ENCODE peak calls at places on chromosome 5, in six cellular contexts. X, E, H, N, Q and M are unnamed samples.

GRCh38 chr5:87229780-87230179 is 37.9 kb upstream of the RASA1 start:
- DNase-seq in X (no peak), E (peak; percentile 21), H (no peak), N (no peak), Q (no peak), M (no peak)

GRCh38 chr5:25850581-25850980 is 1187.8 kb downstream of the CDH9 start:
- DNase-seq in X (no peak), E (no peak), H (no peak), N (no peak), Q (no peak), M (no peak)

GRCh38 chr5:173735171-173735570 is 118.7 kb upstream of the BOD1 start:
- DNase-seq in X (no peak), E (no peak), H (no peak), N (no peak), Q (no peak), M (no peak)

GRCh38 chr5:145797336-145797735 is 37.8 kb downstream of the PRELID2 start:
- DNase-seq in X (no peak), E (peak; percentile 59), H (no peak), N (no peak), Q (no peak), M (no peak)

GRCh38 chr5:136137497-136138220 is 5.0 kb downstream of the SMAD5 start:
- DNase-seq in X (no peak), E (no peak), H (no peak), N (no peak), Q (no peak), M (no peak)

GRCh38 chr5:172339264-172340180 is 56.0 kb upstream of the UBTD2 start:
- DNase-seq in X (no peak), E (no peak), H (no peak), N (no peak), Q (no peak), M (no peak)

GRCh38 chr5:117486879-117487391 is 912.3 kb upstream of the SEMA6A start:
- DNase-seq in X (no peak), E (no peak), H (no peak), N (no peak), Q (no peak), M (peak; percentile 69)

GRCh38 chr5:111787006-111787405 is 30.0 kb upstream of the NREP start:
- DNase-seq in X (no peak), E (peak; percentile 50), H (no peak), N (no peak), Q (no peak), M (no peak)

GRCh38 chr5:17401509-17402290 is 96.3 kb upstream of the TAF11L2 start:
- DNase-seq in X (no peak), E (no peak), H (no peak), N (no peak), Q (no peak), M (no peak)

GRCh38 chr5:78521455-78521854 is 127.1 kb downstream of the LHFPL2 start:
- DNase-seq in X (no peak), E (no peak), H (no peak), N (no peak), Q (no peak), M (no peak)

GRCh38 chr5:151020304-151021031 is at the start of gene GPX3:
- DNase-seq in X (peak; percentile 97), E (peak; percentile 25), H (peak; percentile 93), N (peak; percentile 98), Q (peak; percentile 87), M (peak; percentile 85)

GRCh38 chr5:76367623-76368366 is 35.3 kb upstream of the IQGAP2 start:
- DNase-seq in X (no peak), E (peak; percentile 16), H (no peak), N (no peak), Q (no peak), M (no peak)

DNA sequence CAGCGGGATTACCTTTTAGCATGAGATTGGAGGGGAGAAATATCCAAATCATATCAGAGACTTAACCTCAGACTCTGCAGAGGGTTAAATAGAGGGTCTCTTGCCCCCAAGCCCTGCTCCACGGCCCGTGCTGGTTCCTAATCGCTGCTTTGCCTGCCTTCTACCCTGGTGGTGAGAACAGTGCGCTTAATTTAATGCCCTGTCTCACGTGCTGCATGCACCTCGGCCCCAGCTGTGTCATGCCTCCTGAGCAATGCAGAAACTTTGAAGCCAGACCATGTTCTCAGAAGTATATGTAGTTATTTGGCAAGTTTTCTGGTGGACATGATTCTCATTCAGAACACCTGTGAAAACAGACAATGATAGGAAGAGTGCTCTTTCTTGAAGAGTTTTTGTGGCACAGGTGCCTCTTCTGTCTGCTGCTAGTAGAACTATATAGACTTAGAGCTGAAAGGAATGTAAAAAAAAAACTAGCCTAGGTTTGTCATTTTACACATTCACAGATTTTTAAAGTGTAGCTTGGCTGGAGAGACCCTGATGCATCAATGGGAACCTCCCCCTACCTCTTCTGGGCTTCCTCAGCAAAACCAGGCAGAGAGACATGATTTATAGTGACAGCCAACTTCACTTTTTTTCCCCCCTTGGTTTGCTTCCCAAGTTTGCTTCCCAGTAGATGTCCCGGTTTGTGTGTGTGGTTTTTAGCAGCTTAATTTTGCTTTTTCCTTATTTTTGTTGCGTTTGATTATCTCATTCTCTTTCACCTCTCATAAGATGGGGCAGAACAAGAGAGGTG is 1.6 kb downstream of the OTULIN start:
- DNase-seq in X (no peak), E (peak; percentile 33), H (peak; percentile 48), N (peak; percentile 49), Q (no peak), M (peak; percentile 64)
- TF ChIP-seq POLR2A in X (no peak), E (no peak), H (no peak), N (no peak), Q (no peak), M (no peak)

DNA sequence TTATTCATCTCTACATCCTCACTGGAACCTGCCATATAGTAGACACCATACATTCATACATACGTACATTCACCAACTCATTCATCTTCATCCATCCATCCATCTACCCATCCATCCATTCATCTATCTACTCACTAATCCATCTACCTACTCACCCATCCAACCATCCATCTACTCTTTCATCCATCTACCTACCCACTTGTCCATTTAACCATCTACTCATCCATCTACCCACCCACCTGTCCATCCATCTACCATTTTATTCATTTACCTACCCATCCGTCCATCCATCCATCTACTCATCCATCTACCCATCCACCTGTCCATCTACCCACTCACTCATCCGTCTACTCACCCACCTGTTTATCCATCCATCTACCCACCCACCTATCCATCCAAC is 31.9 kb upstream of the LCP2 start:
- DNase-seq in X (no peak), E (no peak), H (no peak), N (no peak), Q (no peak), M (no peak)
- H3K27ac ChIP-seq in X (no peak overlapping the region), E (no peak overlapping the region), H (no peak overlapping the region), N (no peak overlapping the region), Q (no peak overlapping the region), M (no peak overlapping the region)

GRCh38 chr5:66477591-66477990 is 118.6 kb upstream of the MAST4 start:
- DNase-seq in X (no peak), E (no peak), H (no peak), N (no peak), Q (no peak), M (no peak)
- H3K4me3 ChIP-seq in X (no peak overlapping the region), E (no peak overlapping the region), H (no peak overlapping the region), N (no peak overlapping the region), Q (no peak overlapping the region), M (no peak overlapping the region)

DNA sequence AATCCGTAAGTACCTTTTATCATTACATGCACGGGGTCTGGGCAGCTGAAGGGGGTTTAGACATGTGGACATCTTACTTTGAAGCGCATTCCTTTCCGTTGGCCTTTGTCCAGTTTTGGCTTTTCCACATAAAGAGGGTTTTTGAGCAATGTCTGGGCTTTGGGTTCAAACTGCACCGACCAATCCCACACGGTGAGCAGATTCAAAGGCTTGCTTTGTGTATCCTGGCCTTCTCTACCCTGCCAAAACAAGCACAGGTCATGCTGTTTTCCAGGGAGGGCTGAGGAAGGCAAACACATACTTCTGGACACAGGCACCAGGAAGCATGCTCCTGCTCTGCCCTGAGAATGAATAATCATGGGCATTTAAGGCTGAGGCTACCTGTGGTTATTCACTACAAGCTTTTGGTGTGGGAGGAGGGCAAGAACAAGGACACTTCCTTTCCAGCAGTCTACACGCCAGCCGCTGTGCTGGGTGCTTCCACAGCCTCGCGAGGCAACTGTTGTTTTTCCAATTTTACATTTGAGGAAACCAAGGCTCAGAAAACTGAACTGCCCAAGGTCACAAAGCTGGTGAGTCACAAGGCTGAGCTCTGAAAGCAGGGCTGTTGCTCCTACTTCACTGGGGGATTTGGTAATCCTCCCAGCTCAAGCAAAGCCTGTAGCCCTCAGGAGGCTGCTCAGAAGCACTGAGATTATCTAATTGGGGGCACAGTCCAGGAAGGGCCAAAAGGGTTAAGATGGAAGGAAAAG is 59.8 kb upstream of the GOLPH3 start:
- DNase-seq in X (no peak), E (peak; percentile 69), H (peak; percentile 76), N (peak; percentile 62), Q (no peak), M (no peak)
- TF ChIP-seq POLR2A in X (no peak), E (no peak), H (peak; percentile 60), N (no peak), Q (no peak), M (no peak)

DNA sequence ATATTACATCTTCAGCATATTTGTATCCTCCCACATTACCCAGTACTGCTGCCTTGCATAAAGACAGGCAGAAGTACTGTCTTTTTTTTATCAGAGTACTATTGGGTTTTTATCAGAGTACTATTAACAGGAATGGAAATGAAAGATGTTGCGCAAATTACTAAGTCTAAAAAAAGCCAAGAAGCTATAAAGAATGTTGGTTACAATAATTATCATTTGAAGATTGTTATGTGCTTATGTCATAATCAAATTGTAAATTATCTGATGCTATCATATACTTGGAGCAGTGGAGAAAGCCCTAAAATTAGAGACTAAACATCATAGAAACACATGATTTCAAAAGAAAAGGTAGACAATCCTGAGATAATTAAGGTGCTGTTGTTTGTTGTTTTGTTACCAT is 188.8 kb downstream of the CCDC192 start:
- DNase-seq in X (no peak), E (no peak), H (no peak), N (no peak), Q (no peak), M (no peak)
- H3K27ac ChIP-seq in X (no peak overlapping the region), E (no peak overlapping the region), H (no peak overlapping the region), N (no peak overlapping the region), Q (no peak overlapping the region), M (no peak overlapping the region)

GRCh38 chr5:80747922-80748321 is 93.1 kb upstream of the DHFR start:
- DNase-seq in X (no peak), E (no peak), H (no peak), N (no peak), Q (no peak), M (no peak)
- H3K4me3 ChIP-seq in X (no peak overlapping the region), E (no peak overlapping the region), H (no peak overlapping the region), N (no peak overlapping the region), Q (no peak overlapping the region), M (no peak overlapping the region)